ENCODE peak calls at places on chromosomes 12 and 14, in seven cellular contexts. J is EL, F is OCI-LY7, B is GOT3, D is endothelial cell, R is GM04504, V is fibroblast of lung. X is an unnamed sample.

GRCh38 chr12:26431211-26431610 is 235.8 kb downstream of the SSPN start:
- DNase-seq in J (no peak), F (no peak), B (no peak), D (no peak), R (no peak), V (no peak), X (no peak)

GRCh38 chr14:77026930-77027537 is 1.5 kb downstream of the IRF2BPL start:
- DNase-seq in J (peak), F (peak), B (no peak), D (peak), R (no peak), V (peak), X (peak)

GRCh38 chr14:104331871-104332605 is 193.7 kb downstream of the KIF26A start:
- DNase-seq in J (no peak), F (peak), B (no peak), D (no peak), R (no peak), V (no peak), X (no peak)

GRCh38 chr14:68580676-68581075 is 212.2 kb downstream of the ZFP36L1 start:
- DNase-seq in J (no peak), F (no peak), B (no peak), D (no peak), R (no peak), V (no peak), X (no peak)

GRCh38 chr14:62373889-62374394 is 611.7 kb downstream of the SNAPC1 start:
- DNase-seq in J (no peak), F (no peak), B (no peak), D (no peak), R (no peak), V (no peak), X (no peak)

GRCh38 chr12:95484524-95484923 is 10.6 kb downstream of the METAP2 start:
- DNase-seq in J (no peak), F (no peak), B (no peak), D (no peak), R (no peak), V (peak), X (no peak)

GRCh38 chr14:103613517-103613916 is 15.5 kb upstream of the KLC1 start:
- DNase-seq in J (no peak), F (no peak), B (no peak), D (no peak), R (no peak), V (peak), X (peak)

GRCh38 chr14:53161758-53162512 is 8.8 kb upstream of the DDHD1 start:
- DNase-seq in J (no peak), F (no peak), B (no peak), D (no peak), R (no peak), V (no peak), X (no peak)

GRCh38 chr12:43315961-43316360 is 236.0 kb downstream of the ADAMTS20 start:
- DNase-seq in J (no peak), F (no peak), B (no peak), D (no peak), R (no peak), V (peak), X (no peak)

GRCh38 chr14:101858791-101859537 is 97.5 kb downstream of the PPP2R5C start:
- DNase-seq in J (no peak), F (no peak), B (no peak), D (no peak), R (no peak), V (no peak), X (no peak)

GRCh38 chr14:105447651-105448640 is 26.7 kb upstream of the CRIP2 start:
- DNase-seq in J (no peak), F (no peak), B (no peak), D (no peak), R (no peak), V (no peak), X (no peak)

GRCh38 chr14:83548061-83548839 is 1981.7 kb upstream of the FLRT2 start:
- DNase-seq in J (peak), F (no peak), B (no peak), D (no peak), R (peak), V (peak), X (no peak)

GRCh38 chr12:72274926-72275325 is 2.8 kb downstream of the TRHDE start:
- DNase-seq in J (peak), F (no peak), B (no peak), D (no peak), R (no peak), V (peak), X (peak)

GRCh38 chr14:36655963-36656768 is 5.5 kb upstream of the PAX9 start:
- DNase-seq in J (no peak), F (peak), B (no peak), D (peak), R (no peak), V (no peak), X (peak)

GRCh38 chr12:20497707-20498106 is 129.4 kb downstream of the PDE3A start:
- DNase-seq in J (no peak), F (no peak), B (no peak), D (no peak), R (no peak), V (no peak), X (no peak)

GRCh38 chr14:89576960-89577359 is 159.9 kb upstream of the FOXN3 start:
- DNase-seq in J (no peak), F (no peak), B (no peak), D (no peak), R (no peak), V (no peak), X (no peak)

GRCh38 chr14:72643317-72643801 is 250.5 kb downstream of the DPF3 start:
- DNase-seq in J (peak), F (no peak), B (peak), D (no peak), R (peak), V (peak), X (peak)

GRCh38 chr12:13187399-13187798 is 9.1 kb upstream of the EMP1 start:
- DNase-seq in J (peak), F (no peak), B (no peak), D (no peak), R (no peak), V (no peak), X (no peak)

GRCh38 chr14:105074601-105075053 is 9.4 kb upstream of the GPR132 start:
- DNase-seq in J (no peak), F (no peak), B (no peak), D (no peak), R (no peak), V (no peak), X (no peak)

GRCh38 chr12:109393437-109394345 is 46.0 kb downstream of the MYO1H start:
- DNase-seq in J (peak), F (peak), B (no peak), D (peak), R (peak), V (peak), X (peak)

GRCh38 chr12:121769831-121770301 is 23.6 kb downstream of the RHOF start:
- DNase-seq in J (no peak), F (no peak), B (no peak), D (no peak), R (no peak), V (no peak), X (peak)

GRCh38 chr14:24430143-24430681 is 458 bp downstream of the KHNYN start:
- DNase-seq in J (peak), F (peak), B (peak), D (peak), R (peak), V (peak), X (peak)

GRCh38 chr14:26415618-26416123 is 182.2 kb downstream of the NOVA1 start:
- DNase-seq in J (no peak), F (no peak), B (no peak), D (no peak), R (no peak), V (peak), X (peak)

GRCh38 chr14:95260537-95261440 is 58.9 kb downstream of the CLMN start:
- DNase-seq in J (no peak), F (no peak), B (no peak), D (no peak), R (no peak), V (peak), X (no peak)

GRCh38 chr12:55957106-55957859 is 8.6 kb downstream of the PMEL start:
- DNase-seq in J (no peak), F (no peak), B (no peak), D (no peak), R (no peak), V (no peak), X (no peak)

GRCh38 chr12:6277982-6278438 is 32.5 kb upstream of the PLEKHG6 start:
- DNase-seq in J (no peak), F (no peak), B (no peak), D (no peak), R (no peak), V (no peak), X (no peak)

GRCh38 chr14:81245771-81246170 is 25.0 kb upstream of the GTF2A1 start:
- DNase-seq in J (no peak), F (no peak), B (no peak), D (no peak), R (peak), V (no peak), X (no peak)

GRCh38 chr14:32201196-32201815 is 539 bp upstream of the RNU6-7 start:
- DNase-seq in J (peak), F (peak), B (no peak), D (peak), R (no peak), V (peak), X (peak)

GRCh38 chr14:77120771-77121743 is 20.5 kb downstream of the ZDHHC22 start:
- DNase-seq in J (no peak), F (peak), B (no peak), D (no peak), R (no peak), V (no peak), X (peak)

GRCh38 chr12:53989227-53990113 is 4.5 kb downstream of the HOXC10 start:
- DNase-seq in J (no peak), F (peak), B (no peak), D (no peak), R (no peak), V (peak), X (peak)

GRCh38 chr12:12079291-12079690 is 8.6 kb downstream of the BCL2L14 start:
- DNase-seq in J (peak), F (no peak), B (no peak), D (no peak), R (no peak), V (no peak), X (no peak)

GRCh38 chr12:101954681-101955080 is 77.3 kb downstream of the DRAM1 start:
- DNase-seq in J (no peak), F (no peak), B (no peak), D (no peak), R (no peak), V (no peak), X (no peak)

GRCh38 chr14:80186301-80186800 is 25.0 kb downstream of the DIO2 start:
- DNase-seq in J (no peak), F (no peak), B (no peak), D (no peak), R (no peak), V (no peak), X (no peak)

GRCh38 chr14:57753821-57754220 is 112.1 kb downstream of the SLC35F4 start:
- DNase-seq in J (no peak), F (no peak), B (no peak), D (no peak), R (no peak), V (no peak), X (no peak)

GRCh38 chr12:56119361-56119796 is 1.3 kb downstream of the ZC3H10 start:
- DNase-seq in J (peak), F (peak), B (no peak), D (peak), R (peak), V (peak), X (peak)

X was measured in cerebellar cortex.